ENCODE peak calls at places on chromosomes 11 and 22, in five cellular contexts. Q, U, R, X and N are unnamed samples.

GRCh38 chr11:116312560-116313340 is 460.0 kb downstream of the BUD13 start:
- DNase-seq in X (no peak), U (no peak), Q (peak), R (no peak), N (no peak)

GRCh38 chr11:70619591-70619990 is 221.3 kb downstream of the CTTN start:
- DNase-seq in U (no peak), X (no peak), R (no peak), Q (no peak), N (no peak)

GRCh38 chr11:73645972-73646631 is at the start of gene PLEKHB1:
- DNase-seq in U (no peak), R (no peak), Q (no peak), X (no peak), N (no peak)

GRCh38 chr22:35543702-35544101 is 3.1 kb downstream of the RASD2 start:
- DNase-seq in Q (no peak), U (no peak), X (no peak), R (no peak), N (no peak)

GRCh38 chr11:44016129-44016528 is 31.7 kb upstream of the ACCSL start:
- DNase-seq in R (no peak), X (peak), U (no peak), Q (no peak), N (no peak)

GRCh38 chr11:64959498-64959897 is 12.4 kb downstream of the MAJIN start:
- DNase-seq in R (no peak), Q (no peak), X (no peak), U (no peak), N (no peak)

GRCh38 chr11:27619936-27620335 is 80.3 kb downstream of the BDNF start:
- DNase-seq in R (no peak), U (no peak), Q (no peak), X (peak), N (no peak)

GRCh38 chr11:102807921-102808320 is 10.0 kb upstream of the MMP1 start:
- DNase-seq in X (no peak), Q (no peak), U (no peak), R (no peak), N (no peak)

GRCh38 chr22:24094966-24095365 is 83.9 kb downstream of the CABIN1 start:
- DNase-seq in Q (no peak), U (no peak), X (no peak), R (no peak), N (no peak)

GRCh38 chr11:106399624-106400023 is 322.2 kb downstream of the AASDHPPT start:
- DNase-seq in U (no peak), Q (no peak), X (no peak), R (no peak), N (no peak)

GRCh38 chr22:21044931-21045584 is 688 bp upstream of the LRRC74B start:
- DNase-seq in U (peak), Q (no peak), R (no peak), X (peak), N (no peak)

GRCh38 chr11:34266090-34266912 is 91.5 kb downstream of the ABTB2 start:
- DNase-seq in X (peak), Q (no peak), R (no peak), U (no peak), N (no peak)

GRCh38 chr11:116052603-116053537 is 548.7 kb upstream of the CADM1 start:
- DNase-seq in Q (no peak), R (no peak), U (no peak), X (no peak), N (no peak)

GRCh38 chr11:134206185-134206584 is 17.6 kb downstream of the NCAPD3 start:
- DNase-seq in U (no peak), X (no peak), Q (no peak), R (no peak), N (no peak)

GRCh38 chr22:20904008-20904979 is 12.9 kb upstream of the CRKL start:
- DNase-seq in Q (peak), U (no peak), X (no peak), R (no peak), N (no peak)

GRCh38 chr11:117875397-117876048 is 935 bp downstream of the FXYD6 start:
- DNase-seq in U (peak), Q (no peak), X (no peak), R (no peak), N (no peak)

GRCh38 chr11:69067200-69067599 is 18.5 kb downstream of the TPCN2 start:
- DNase-seq in R (no peak), Q (no peak), U (no peak), X (no peak), N (no peak)

GRCh38 chr11:10302744-10303557 is 1.9 kb upstream of the ADM start:
- DNase-seq in U (peak), R (peak), Q (peak), X (peak), N (peak)

GRCh38 chr11:122733301-122733686 is 77.8 kb downstream of the UBASH3B start:
- DNase-seq in X (peak), R (no peak), Q (no peak), U (no peak), N (no peak)

GRCh38 chr22:20725987-20726558 is 47.8 kb upstream of the SERPIND1 start:
- DNase-seq in Q (no peak), U (no peak), X (no peak), R (no peak), N (no peak)

GRCh38 chr22:39598017-39598965 is 27.7 kb downstream of the CACNA1I start:
- DNase-seq in U (peak), Q (peak), R (peak), X (no peak), N (peak)

GRCh38 chr11:11206457-11206856 is 146.6 kb downstream of the CSNK2A3 start:
- DNase-seq in X (no peak), R (no peak), Q (no peak), U (no peak), N (no peak)

GRCh38 chr11:11584446-11584810 is 37.4 kb downstream of the GALNT18 start:
- DNase-seq in U (no peak), X (peak), Q (peak), R (no peak), N (no peak)

GRCh38 chr11:34558673-34559072 is 45.1 kb upstream of the ELF5 start:
- DNase-seq in X (no peak), Q (no peak), R (no peak), U (no peak), N (no peak)

GRCh38 chr11:44468338-44468988 is 97.0 kb upstream of the CD82 start:
- DNase-seq in X (no peak), Q (no peak), R (no peak), U (no peak), N (no peak)

GRCh38 chr11:28448186-28448585 is 340.0 kb downstream of the METTL15 start:
- DNase-seq in Q (no peak), X (no peak), U (no peak), R (no peak), N (no peak)

GRCh38 chr11:405323-405975 is 9.3 kb downstream of the SIGIRR start:
- DNase-seq in U (no peak), X (no peak), Q (no peak), R (no peak), N (no peak)

GRCh38 chr11:17766590-17766989 is 32.0 kb downstream of the KCNC1 start:
- DNase-seq in X (no peak), R (no peak), Q (no peak), U (no peak), N (no peak)

GRCh38 chr11:69534166-69534530 is 52.7 kb downstream of the LINC01488 start:
- DNase-seq in X (no peak), Q (no peak), R (no peak), U (no peak), N (no peak)

GRCh38 chr11:70912226-70912840 is 340.0 kb downstream of the SHANK2 start:
- DNase-seq in X (no peak), U (no peak), Q (no peak), R (no peak), N (no peak)

GRCh38 chr22:19166421-19166820 is 12.1 kb downstream of the SLC25A1 start:
- DNase-seq in Q (no peak), X (no peak), R (no peak), U (no peak), N (no peak)

GRCh38 chr11:60699282-60699681 is at the start of gene MS4A8:
- DNase-seq in Q (peak), X (no peak), U (no peak), R (no peak), N (no peak)

GRCh38 chr11:115379528-115379927 is 124.7 kb downstream of the CADM1 start:
- DNase-seq in X (no peak), Q (no peak), U (no peak), R (no peak), N (no peak)